ENCODE peak calls at places on chromosomes 5 and 9, in nine cellular contexts. G is mucosa of descending colon; I is activated naive CD8-positive, alpha-beta T cell treated with anti-CD3 and anti-CD28 coated beads, Interleukin-2, amount 50 U/mL, for 24 hours; T is stimulated activated CD4-positive, alpha-beta T cell treated with anti-CD3 and anti-CD28 coated beads, Interleukin-12 subunit alpha, Interleukin-12 subunit beta, amount 100 ng/mL, for 48 hours; Y is HCEC 1CT; S is nephron progenitor cell; K is left cardiac atrium; W is stimulated activated naive CD8-positive, alpha-beta T cell treated with anti-CD3 and anti-CD28 coated beads, Interleukin-15, amount 100 ng/mL, for 72 hours; B is NCI-H524 treated with DMSO at 0.1 percent for 48 hours. R is an unnamed sample.

GRCh38 chr5:179610109-179610902 is 13.2 kb downstream of the HNRNPH1 start:
- DNase-seq in S (no peak), T (no peak), B (no peak), Y (no peak), W (no peak), I (no peak), G (no peak), K (no peak), R (no peak)

GRCh38 chr5:172436078-172436873 is 18.0 kb downstream of the SH3PXD2B start:
- DNase-seq in S (no peak), I (no peak), G (no peak), T (no peak), Y (no peak), W (no peak), B (no peak), K (no peak), R (no peak)

GRCh38 chr9:25742241-25742640 is 64.0 kb upstream of the TUSC1 start:
- DNase-seq in K (no peak), W (no peak), I (no peak), S (no peak), G (no peak), B (no peak), Y (no peak), T (no peak), R (no peak)

GRCh38 chr5:5467737-5468136 is 45.3 kb downstream of the ICE1 start:
- DNase-seq in K (no peak), W (no peak), Y (no peak), B (no peak), T (no peak), G (no peak), I (no peak), S (no peak), R (no peak)

GRCh38 chr5:155091063-155091648 is 77.6 kb downstream of the KIF4B start:
- DNase-seq in S (no peak), W (no peak), T (no peak), I (no peak), K (no peak), B (no peak), Y (no peak), G (no peak), R (no peak)

GRCh38 chr5:99037668-99038067 is 108.9 kb upstream of the CHD1 start:
- DNase-seq in G (peak), T (peak), S (no peak), K (no peak), B (no peak), I (no peak), W (peak), Y (no peak), R (no peak)

GRCh38 chr9:34636791-34637355 is 714 bp downstream of the SIGMAR1 start:
- DNase-seq in T (no peak), K (no peak), Y (peak), S (no peak), B (no peak), W (no peak), G (no peak), I (no peak), R (no peak)

GRCh38 chr9:19271081-19271480 is 40.6 kb downstream of the DENND4C start:
- DNase-seq in K (no peak), Y (no peak), W (no peak), S (no peak), I (no peak), B (no peak), T (no peak), G (no peak), R (no peak)

GRCh38 chr9:69326261-69326660 is 1.2 kb downstream of the ENTREP1 start:
- DNase-seq in Y (no peak), G (no peak), W (no peak), B (no peak), T (no peak), K (no peak), I (no peak), S (no peak), R (no peak)

GRCh38 chr9:77712533-77713130 is 64.5 kb upstream of the GNA14 start:
- DNase-seq in W (no peak), I (no peak), B (no peak), G (no peak), Y (peak), K (no peak), T (no peak), S (no peak), R (no peak)

GRCh38 chr5:173916233-173916632 is 28.1 kb downstream of the CPEB4 start:
- DNase-seq in T (no peak), K (no peak), Y (no peak), I (no peak), G (no peak), S (no peak), B (no peak), W (no peak), R (no peak)

GRCh38 chr9:107249665-107250285 is 33.3 kb upstream of the RAD23B start:
- DNase-seq in Y (no peak), K (no peak), G (no peak), S (no peak), I (no peak), W (no peak), T (no peak), B (no peak), R (no peak)

GRCh38 chr5:73783823-73784222 is 157.8 kb downstream of the ARHGEF28 start:
- DNase-seq in I (no peak), W (no peak), T (no peak), B (peak), G (no peak), Y (peak), S (no peak), K (no peak), R (no peak)

GRCh38 chr5:139658928-139659667 is 10.9 kb downstream of the CXXC5 start:
- DNase-seq in S (no peak), Y (peak), W (no peak), T (no peak), K (peak), G (no peak), B (no peak), I (no peak), R (no peak)

GRCh38 chr5:123035950-123036390 is 555 bp downstream of the PPIC start:
- DNase-seq in W (peak), S (peak), K (peak), G (peak), Y (peak), B (no peak), I (no peak), T (no peak), R (peak)

GRCh38 chr9:131577005-131578000 is 32.0 kb downstream of the PRRT1B start:
- DNase-seq in K (no peak), I (no peak), G (no peak), Y (no peak), B (no peak), S (no peak), W (no peak), T (no peak), R (no peak)

GRCh38 chr5:94217745-94218144 is 400.7 kb downstream of the KIAA0825 start:
- DNase-seq in T (no peak), I (no peak), W (no peak), S (no peak), B (no peak), G (no peak), K (no peak), Y (no peak), R (no peak)

GRCh38 chr5:170219615-170220014 is 13.2 kb upstream of the C5orf58 start:
- DNase-seq in G (no peak), Y (peak), S (no peak), B (no peak), W (no peak), I (no peak), K (no peak), T (no peak), R (no peak)

GRCh38 chr9:99515874-99516656 is 294.0 kb downstream of the SEC61B start:
- DNase-seq in B (peak), W (no peak), Y (no peak), G (no peak), I (peak), S (no peak), T (no peak), K (no peak), R (peak)

GRCh38 chr9:89916001-89916635 is 311.3 kb downstream of the GADD45G start:
- DNase-seq in W (no peak), S (no peak), G (no peak), Y (no peak), T (no peak), I (no peak), B (no peak), K (no peak), R (no peak)

R was measured in stimulated activated naive B cell treated with anti-CD40 and anti-IgM and Interleukin-4, amounts not matched to agents 10 μg/mL and 1 μg/mL and 100 μg/mL, for 72 hours.